ENCODE peak calls at places on chromosomes 4 and X, in ten cellular contexts. S is tibial nerve; N is heart right ventricle; P is lower lobe of right lung; Q is SK-N-MC; V is psoas muscle; L is CD8-positive, alpha-beta T cell; X is transverse colon; T is RWPE2; G is hepatocyte. C is an unnamed sample.
A peak's percentile ranks its signal among the peaks of the same experiment; 100 is the strongest.

GRCh38 chr4:30722092-30722915 is 2.1 kb downstream of the PCDH7 start:
- DNase-seq in S (no peak), N (no peak), P (no peak), Q (no peak), V (peak; percentile 14), L (no peak), X (no peak), T (no peak), G (peak; percentile 31), C (no peak)

GRCh38 chr4:6802050-6802449 is 19.5 kb downstream of the KIAA0232 start:
- DNase-seq in S (no peak), N (no peak), P (no peak), Q (no peak), V (no peak), L (no peak), X (no peak), T (no peak), G (no peak), C (no peak)

GRCh38 chr4:156598138-156598681 is 373.4 kb downstream of the PDGFC start:
- DNase-seq in S (no peak), N (no peak), P (peak; percentile 26), Q (no peak), V (no peak), L (no peak), X (no peak), T (no peak), G (peak; percentile 11), C (no peak)

GRCh38 chr4:107689912-107690587 is 30.0 kb downstream of the PAPSS1 start:
- DNase-seq in S (no peak), N (no peak), P (no peak), Q (no peak), V (no peak), L (no peak), X (no peak), T (no peak), G (peak; percentile 30), C (no peak)

GRCh38 chr4:183468210-183469095 is 24.0 kb downstream of the CDKN2AIP start:
- DNase-seq in S (no peak), N (no peak), P (no peak), Q (no peak), V (no peak), L (no peak), X (no peak), T (no peak), G (peak; percentile 23), C (no peak)

GRCh38 chr4:26871611-26872010 is 11.0 kb downstream of the STIM2 start:
- DNase-seq in S (no peak), N (no peak), P (no peak), Q (no peak), V (no peak), L (no peak), X (no peak), T (no peak), G (no peak), C (no peak)

GRCh38 chrX:17464196-17464595 is 89.2 kb downstream of the NHS start:
- DNase-seq in S (no peak), N (no peak), P (no peak), Q (no peak), V (no peak), L (no peak), X (no peak), T (no peak), G (no peak), C (no peak)

GRCh38 chr4:168630445-168631187 is 133.8 kb downstream of the PALLD start:
- DNase-seq in S (no peak), N (no peak), P (no peak), Q (no peak), V (no peak), L (no peak), X (no peak), T (no peak), G (no peak), C (no peak)

GRCh38 chr4:41538017-41538733 is at the start of gene LIMCH1:
- DNase-seq in S (peak; percentile 63), N (peak; percentile 82), P (peak; percentile 49), Q (no peak), V (peak; percentile 74), L (no peak), X (peak; percentile 11), T (no peak), G (no peak), C (peak; percentile 67)

GRCh38 chr4:21901831-21902230 is 46.7 kb downstream of the KCNIP4 start:
- DNase-seq in S (no peak), N (no peak), P (no peak), Q (no peak), V (no peak), L (no peak), X (no peak), T (no peak), G (no peak), C (no peak)

GRCh38 chr4:85591361-85592098 is 116.6 kb downstream of the ARHGAP24 start:
- DNase-seq in S (no peak), N (no peak), P (no peak), Q (no peak), V (no peak), L (no peak), X (no peak), T (no peak), G (no peak), C (no peak)

GRCh38 chr4:123444298-123444731 is 47.7 kb downstream of the SPRY1 start:
- DNase-seq in S (peak; percentile 7), N (peak; percentile 50), P (no peak), Q (no peak), V (no peak), L (no peak), X (peak; percentile 55), T (no peak), G (peak; percentile 73), C (peak; percentile 70)

GRCh38 chr4:74038161-74039064 is at the start of gene CXCL3:
- DNase-seq in S (peak; percentile 44), N (peak; percentile 80), P (peak; percentile 88), Q (no peak), V (peak; percentile 74), L (no peak), X (peak; percentile 86), T (peak; percentile 84), G (peak; percentile 83), C (peak; percentile 94)

DNA sequence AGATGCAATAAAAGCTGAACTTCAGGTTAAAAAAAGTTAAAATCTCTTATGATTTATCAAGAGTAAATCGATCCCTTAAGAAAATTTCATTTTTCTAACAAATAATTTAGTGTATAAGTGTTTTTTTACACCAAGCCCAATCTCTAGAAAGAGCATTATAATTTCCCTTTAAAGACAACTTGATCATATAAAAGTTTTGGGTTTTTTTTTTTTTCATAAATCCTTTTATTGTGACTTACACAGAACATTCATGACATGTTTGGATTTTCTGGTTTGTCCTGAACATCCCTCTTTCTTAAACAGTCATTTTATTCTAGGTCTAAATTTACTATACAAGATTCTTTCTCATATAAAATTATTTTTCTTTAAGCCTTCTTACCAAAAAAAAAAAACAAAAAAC is 6.5 kb downstream of the ZNF721 start:
- DNase-seq in S (no peak), N (no peak), P (no peak), Q (no peak), V (no peak), L (no peak), X (no peak), T (no peak), G (no peak), C (no peak)
- H3K9me3 ChIP-seq in S (no peaks in the 10 kb centered on the region), N (no peaks in the 10 kb centered on the region), P (peaks cover 45% of the 10 kb centered on the region), Q (peaks cover 13% of the 10 kb centered on the region), V (peaks cover 8% of the 10 kb centered on the region), L (peaks cover 4% of the 10 kb centered on the region), X (peaks cover 34% of the 10 kb centered on the region), T (peaks cover 14% of the 10 kb centered on the region), G (peaks cover 25% of the 10 kb centered on the region), C (peaks cover 3% of the 10 kb centered on the region)

DNA sequence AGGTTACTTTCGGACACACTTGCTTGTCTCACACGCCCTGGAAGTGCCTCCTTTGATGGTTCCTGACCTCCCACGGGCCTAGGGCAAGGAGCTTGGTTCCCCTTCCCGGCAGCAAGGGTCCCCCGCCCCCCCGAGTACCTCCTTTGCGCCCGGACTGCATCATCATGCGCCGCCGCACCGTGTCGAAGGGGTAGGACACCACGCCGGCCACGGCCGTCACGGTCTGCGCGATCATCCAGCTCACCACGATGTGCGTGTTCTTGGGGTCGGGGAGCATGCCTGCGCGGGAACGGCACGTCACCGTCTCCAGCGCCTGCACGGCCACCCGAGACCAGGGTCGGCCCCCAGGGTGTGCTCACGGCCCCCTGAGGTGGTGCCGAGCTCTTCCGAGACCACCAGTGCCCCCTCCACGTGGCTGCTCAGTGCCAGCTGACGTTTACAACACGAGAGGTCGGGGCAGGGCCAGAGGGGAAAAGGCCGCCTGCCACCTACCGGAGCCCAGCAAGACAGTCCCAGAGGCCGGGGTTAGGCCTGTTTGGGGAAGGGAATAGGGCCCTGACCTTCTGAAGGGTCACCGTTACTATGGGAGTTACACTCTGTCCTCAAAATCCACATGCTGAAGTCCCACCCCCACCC is 4.7 kb downstream of the SLC25A6 start:
- DNase-seq in S (no peak), N (no peak), P (peak; percentile 44), Q (no peak), V (peak; percentile 13), L (no peak), X (no peak), T (peak; percentile 80), G (no peak), C (peak; percentile 67)
- H3K36me3 ChIP-seq in S (no peaks in the 10 kb centered on the region), N (peaks cover 5% of the 10 kb centered on the region), P (peaks cover 82% of the 10 kb centered on the region), Q (peaks cover 69% of the 10 kb centered on the region), V (peaks cover 24% of the 10 kb centered on the region), L (peaks cover 58% of the 10 kb centered on the region), X (peaks cover 55% of the 10 kb centered on the region), T (peaks cover 83% of the 10 kb centered on the region), G (no peaks in the 10 kb centered on the region), C (peaks cover 71% of the 10 kb centered on the region)

GRCh38 chr4:151527699-151528098 is 118.7 kb downstream of the FHIP1A start:
- DNase-seq in S (no peak), N (no peak), P (no peak), Q (no peak), V (no peak), L (no peak), X (no peak), T (no peak), G (no peak), C (no peak)
- H3K9me3 ChIP-seq in S (no peaks in the 10 kb centered on the region), N (no peaks in the 10 kb centered on the region), P (no peaks in the 10 kb centered on the region), Q (no peaks in the 10 kb centered on the region), V (no peaks in the 10 kb centered on the region), L (no peaks in the 10 kb centered on the region), X (no peaks in the 10 kb centered on the region), T (no peaks in the 10 kb centered on the region), G (no peaks in the 10 kb centered on the region), C (no peaks in the 10 kb centered on the region)

DNA sequence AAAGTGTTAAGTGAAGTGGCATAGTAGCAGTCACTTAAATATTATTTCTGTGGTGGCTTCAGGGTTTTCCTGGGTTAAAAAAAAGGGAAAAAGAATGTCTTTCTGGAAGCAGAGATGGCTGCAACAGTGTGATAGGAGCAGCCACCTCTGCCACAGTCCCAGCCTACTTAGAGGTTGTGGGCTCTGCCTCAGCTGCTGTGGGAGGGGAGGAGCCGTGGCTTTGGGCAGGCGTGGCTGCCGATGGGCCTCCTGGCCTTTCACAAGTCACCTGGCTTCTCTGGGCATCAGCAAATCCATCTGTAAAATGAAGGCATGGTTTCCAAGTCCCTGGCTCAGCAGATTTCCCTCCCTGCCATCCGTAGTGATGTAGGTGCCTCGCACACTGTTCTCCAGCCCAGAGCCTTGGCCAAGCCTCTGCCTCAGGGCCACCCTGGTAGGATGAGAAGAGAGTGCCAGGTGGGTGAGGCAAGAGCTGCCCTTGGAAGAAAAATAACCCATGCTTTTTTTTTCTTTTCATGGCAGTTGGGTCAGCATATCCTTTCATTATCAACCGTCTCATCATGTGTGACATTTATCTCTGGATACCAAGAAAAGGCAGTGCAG is 66.0 kb downstream of the PTTG2 start:
- DNase-seq in S (no peak), N (no peak), P (no peak), Q (no peak), V (no peak), L (no peak), X (no peak), T (no peak), G (no peak), C (no peak)
- H3K36me3 ChIP-seq in S (no peaks in the 10 kb centered on the region), N (peaks cover 4% of the 10 kb centered on the region), P (peaks cover 49% of the 10 kb centered on the region), Q (peaks cover 7% of the 10 kb centered on the region), V (peaks cover 4% of the 10 kb centered on the region), L (peaks cover 23% of the 10 kb centered on the region), X (peaks cover 17% of the 10 kb centered on the region), T (peaks cover 33% of the 10 kb centered on the region), G (no peaks in the 10 kb centered on the region), C (peaks cover 37% of the 10 kb centered on the region)

GRCh38 chr4:663046-663437 is 11.0 kb downstream of the ATP5ME start:
- DNase-seq in S (no peak), N (no peak), P (no peak), Q (no peak), V (no peak), L (no peak), X (no peak), T (peak; percentile 49), G (no peak), C (no peak)
- H3K9me3 ChIP-seq in S (no peaks in the 10 kb centered on the region), N (no peaks in the 10 kb centered on the region), P (no peaks in the 10 kb centered on the region), Q (no peaks in the 10 kb centered on the region), V (no peaks in the 10 kb centered on the region), L (no peaks in the 10 kb centered on the region), X (no peaks in the 10 kb centered on the region), T (no peaks in the 10 kb centered on the region), G (no peaks in the 10 kb centered on the region), C (no peaks in the 10 kb centered on the region)

C was measured in upper lobe of right lung.